ENCODE peak calls at places on chromosome 17, in four cellular contexts. B is HepG2, X is GM12878, E is K562. C is an unnamed sample.
A peak's percentile ranks its signal among the peaks of the same experiment; 100 is the strongest.

GRCh38 chr17:35968520-35969054 is 12.7 kb downstream of the CCL16 start:
- DNase-seq in B (no peak), X (no peak), E (no peak), C (no peak)

GRCh38 chr17:81494984-81495383 is 17.6 kb downstream of the ACTG1 start:
- DNase-seq in B (no peak), X (no peak), E (no peak), C (peak; percentile 61)

GRCh38 chr17:42992872-42993271 is 5.3 kb upstream of the RPL27 start:
- DNase-seq in B (no peak), X (no peak), E (no peak), C (no peak)

GRCh38 chr17:65684631-65685030 is 123.2 kb upstream of the AXIN2 start:
- DNase-seq in B (no peak), X (no peak), E (no peak), C (no peak)

GRCh38 chr17:69608808-69609494 is 194.5 kb downstream of the MAP2K6 start:
- DNase-seq in B (no peak), X (no peak), E (no peak), C (peak; percentile 60)

GRCh38 chr17:47694818-47695663 is 1.1 kb downstream of the TBKBP1 start:
- DNase-seq in B (no peak), X (no peak), E (peak; percentile 47), C (no peak)

GRCh38 chr17:47704116-47704515 is 10.2 kb downstream of the TBKBP1 start:
- DNase-seq in B (no peak), X (no peak), E (no peak), C (no peak)

GRCh38 chr17:36183001-36183810 is 6.8 kb upstream of the TBC1D3B start:
- DNase-seq in B (peak; percentile 37), X (no peak), E (peak; percentile 33), C (peak; percentile 68)

GRCh38 chr17:19646788-19647696 is 1.5 kb upstream of the ALDH3A2 start:
- DNase-seq in B (peak; percentile 69), X (no peak), E (no peak), C (peak; percentile 72)

GRCh38 chr17:19647697-19648474 is 665 bp upstream of the ALDH3A2 start:
- DNase-seq in B (peak; percentile 37), X (peak; percentile 9), E (no peak), C (peak; percentile 86)

GRCh38 chr17:19648475-19649406 is at the start of gene ALDH3A2:
- DNase-seq in B (peak; percentile 95), X (peak; percentile 68), E (peak; percentile 55), C (peak; percentile 99)

GRCh38 chr17:19644493-19645210 is 3.9 kb upstream of the ALDH3A2 start:
- DNase-seq in B (no peak), X (no peak), E (no peak), C (no peak)

DNA sequence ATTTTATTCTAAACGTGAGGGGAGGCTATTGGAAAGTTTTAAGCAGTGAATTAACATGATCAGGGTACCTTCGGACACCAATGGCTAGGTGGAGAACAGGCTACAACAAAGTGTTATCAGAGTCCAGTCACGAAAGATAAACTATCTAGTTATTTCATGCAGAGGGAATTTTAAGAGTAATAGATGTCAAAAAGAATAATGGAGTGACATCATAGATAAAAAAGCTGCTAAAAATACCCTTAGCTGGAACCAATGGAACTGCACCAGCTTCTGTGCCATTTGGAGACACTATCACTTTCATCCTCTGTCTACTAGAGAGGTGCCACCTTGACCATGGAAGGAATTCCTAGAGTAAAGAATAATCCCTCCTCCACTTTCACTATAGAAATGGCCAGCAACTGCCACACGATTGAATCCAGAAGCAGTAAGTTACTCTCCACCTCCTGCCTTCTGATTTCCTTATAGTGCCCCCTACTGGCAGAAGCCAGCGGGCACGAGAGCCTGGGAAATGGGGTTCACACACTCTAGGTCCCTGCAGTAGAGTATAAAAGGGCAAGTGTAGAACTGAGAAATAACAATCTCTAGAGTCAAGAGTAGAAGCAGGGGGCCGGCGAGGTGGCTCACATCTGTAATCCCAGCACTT is 2.8 kb upstream of the ALDH3A2 start:
- DNase-seq in B (peak; percentile 29), X (no peak), E (peak; percentile 35), C (peak; percentile 61)
- TF ChIP-seq CHD4 in B (peak; percentile 43), X (no peak), E (no peak), C (no peak)

DNA sequence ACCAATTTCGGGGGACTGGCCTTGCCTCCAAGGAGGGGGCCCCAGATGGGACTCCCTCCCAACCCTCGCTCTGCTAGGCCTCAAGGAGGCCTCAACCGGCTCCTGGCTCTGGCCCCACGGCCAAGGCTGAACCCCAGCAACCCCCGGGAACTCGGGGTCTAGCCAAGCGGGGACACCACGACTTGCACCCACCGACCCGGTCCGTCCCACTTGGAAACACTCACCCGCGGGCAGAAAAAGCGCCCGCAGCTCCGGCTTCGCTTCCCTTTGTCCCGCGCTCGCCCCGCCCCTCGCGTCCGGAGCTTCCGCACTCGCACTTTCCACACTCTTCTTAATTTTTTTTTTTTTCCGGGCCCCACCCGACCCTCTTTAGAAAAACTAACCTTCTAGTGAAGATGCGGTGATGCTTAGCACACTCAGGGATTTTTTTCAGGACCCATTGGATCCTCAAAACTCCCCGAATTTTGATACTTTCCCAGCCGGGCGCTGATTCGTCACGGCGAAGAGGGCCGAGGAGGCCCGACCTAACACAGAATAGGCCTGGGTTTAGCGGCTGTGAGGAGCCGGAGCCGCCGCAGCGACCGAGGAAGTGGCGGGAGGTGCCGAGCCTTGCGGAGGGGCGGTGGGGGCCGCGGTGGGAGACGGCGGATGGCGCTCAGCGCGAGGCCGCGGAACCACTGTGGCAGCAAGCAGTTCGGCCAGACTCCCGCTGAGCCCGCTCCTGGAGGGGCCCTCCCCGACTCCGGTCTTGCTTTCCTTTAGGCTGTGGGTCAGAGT is at the start of gene SMARCE1:
- DNase-seq in B (peak; percentile 66), X (no peak), E (peak; percentile 79), C (peak; percentile 87)
- TF ChIP-seq REST in B (no peak), X (no peak), E (no peak), C (no peak)

DNA sequence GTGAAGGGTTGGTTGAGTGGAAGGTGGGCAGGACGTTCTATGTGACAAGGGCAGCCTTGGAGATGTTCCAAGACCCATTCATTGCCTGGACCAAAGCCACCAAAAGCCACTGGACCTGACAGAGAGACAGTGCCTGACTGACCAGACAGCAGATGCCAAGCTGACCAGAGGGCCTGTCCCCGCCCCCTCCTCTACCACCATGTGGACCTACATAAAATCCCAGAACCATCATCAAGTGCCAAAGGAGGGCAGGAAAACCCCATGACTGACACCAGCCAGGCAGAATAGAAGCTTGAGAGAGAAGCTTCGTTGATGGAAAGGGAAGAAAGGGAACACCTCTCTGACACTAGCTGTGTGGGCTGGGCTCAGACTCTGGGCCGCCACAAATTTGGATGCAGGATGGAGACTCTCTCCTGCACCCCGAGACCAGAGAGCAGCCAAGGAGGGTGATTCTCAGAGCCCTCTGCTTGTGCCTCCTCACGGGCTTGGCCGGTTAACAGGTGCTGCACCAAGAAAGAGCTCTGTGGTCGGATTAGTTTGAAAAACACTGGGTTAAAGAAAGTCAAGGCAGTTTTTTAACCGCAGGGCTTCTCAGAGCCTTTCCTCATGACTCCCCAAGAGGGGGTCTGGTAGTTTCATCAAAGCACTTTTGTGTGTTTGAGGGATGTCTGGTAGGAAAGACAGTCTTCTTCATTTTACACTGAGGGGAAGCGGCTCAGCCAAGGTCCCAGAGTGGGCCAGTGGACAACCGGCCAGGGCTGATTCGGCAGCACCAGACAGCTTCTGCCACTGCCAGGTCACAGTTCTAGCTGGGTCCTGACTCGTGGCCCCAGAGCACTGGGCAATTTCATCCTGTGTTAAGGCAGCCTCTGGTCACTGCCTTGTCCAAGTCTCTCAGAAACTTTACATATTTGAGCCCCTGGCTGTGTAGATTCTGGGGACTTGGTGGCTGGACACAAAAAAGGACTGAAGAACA is 1.7 kb downstream of the TNFRSF13B start:
- DNase-seq in B (no peak), X (no peak), E (no peak), C (no peak)
- TF ChIP-seq CHD4 in B (no peak), X (no peak), E (no peak), C (no peak)

GRCh38 chr17:79950711-79951110 is 85.0 kb downstream of the TBC1D16 start:
- DNase-seq in B (no peak), X (no peak), E (no peak), C (no peak)
- TF ChIP-seq REST in B (no peak), X (no peak), E (no peak), C (no peak)

DNA sequence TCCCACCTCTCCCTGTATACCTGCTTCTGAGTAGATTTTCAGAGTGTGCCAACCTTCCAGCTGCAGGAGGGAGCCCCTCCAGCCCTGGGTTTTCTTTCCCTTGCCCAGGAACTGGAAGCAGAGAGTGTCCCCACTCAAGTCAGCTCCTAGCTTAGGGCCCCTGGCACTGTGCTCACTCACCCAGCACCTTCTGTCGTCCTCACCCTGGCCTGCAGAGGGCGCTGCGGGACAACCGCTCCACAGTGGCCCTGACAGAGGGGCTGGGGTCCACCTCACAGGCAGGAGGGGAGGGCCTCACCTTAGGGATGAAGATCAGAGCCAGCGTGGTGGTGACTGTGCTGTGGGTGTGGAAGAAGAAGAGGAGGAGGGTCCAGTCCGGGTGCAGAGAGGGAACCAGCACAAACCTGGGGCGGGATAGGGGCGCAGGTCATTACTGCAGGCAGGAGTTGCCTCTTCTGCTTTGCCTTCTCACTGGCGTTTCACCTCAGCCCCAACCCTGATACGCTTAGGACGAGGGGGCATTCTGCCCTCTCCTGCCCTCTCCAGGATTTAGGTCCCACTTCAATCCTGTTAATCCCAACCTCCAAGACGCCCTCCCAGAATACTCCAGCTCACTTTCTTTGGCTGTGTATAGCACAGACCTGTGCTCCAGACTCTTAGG is 10.0 kb downstream of the GPR179 start:
- DNase-seq in B (peak; percentile 53), X (no peak), E (peak; percentile 74), C (peak; percentile 59)
- TF ChIP-seq CHD4 in B (no peak), X (no peak), E (no peak), C (no peak)

DNA sequence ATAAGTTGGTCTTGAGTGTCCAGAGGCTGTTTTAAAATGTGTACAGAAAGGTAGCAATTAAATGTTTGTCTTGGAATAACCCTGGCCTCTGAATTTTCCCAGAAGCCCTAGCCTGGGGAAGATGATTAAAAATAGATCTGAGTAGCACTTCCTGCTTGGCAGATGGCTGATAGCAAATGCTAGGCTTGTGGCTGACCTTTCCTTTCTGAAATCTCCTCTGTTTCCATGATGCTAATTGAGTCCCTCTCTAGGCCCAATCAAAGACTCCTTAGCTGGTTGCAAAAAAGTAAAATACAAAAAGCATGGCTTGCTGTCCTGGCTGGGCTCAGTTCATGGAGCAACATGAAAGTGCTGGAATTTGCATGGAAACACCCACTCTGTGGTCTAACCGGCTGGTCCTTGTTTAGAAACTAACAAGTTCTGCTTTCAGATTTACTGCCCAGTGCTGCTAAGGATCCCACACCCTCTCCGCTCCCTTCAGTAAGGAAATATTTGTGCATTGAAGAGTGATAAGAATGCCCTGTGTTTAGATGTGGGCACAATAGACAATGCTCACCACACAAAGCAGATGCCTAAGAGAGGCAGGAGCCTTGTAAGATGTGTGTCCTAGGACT is 40.8 kb downstream of the YPEL2 start:
- DNase-seq in B (no peak), X (peak; percentile 79), E (peak; percentile 17), C (no peak)
- TF ChIP-seq REST in B (no peak), X (no peak), E (no peak), C (no peak)

C was measured in A549.